ENCODE peak calls at places on chromosomes 16 and 17, in five cellular contexts. One of them, this sample, is unnamed.

GRCh38 chr16:4390266-4391260 is 18.9 kb downstream of the VASN start:
- DNase-seq in GM13977: no peak
- DNase-seq in AG09319: no peak
- DNase-seq in lung: no peak
- DNase-seq in neural crest cell: no peak
- DNase-seq in this sample: no peak

GRCh38 chr16:86355951-86356350 is 154.4 kb upstream of the FOXF1 start:
- DNase-seq in GM13977: no peak
- DNase-seq in lung: no peak
- DNase-seq in neural crest cell: no peak
- DNase-seq in AG09319: no peak
- DNase-seq in this sample: no peak

GRCh38 chr17:42132941-42133340 is 10.3 kb downstream of the HSPB9 start:
- DNase-seq in neural crest cell: no peak
- DNase-seq in AG09319: peak; percentile 49
- DNase-seq in GM13977: no peak
- DNase-seq in lung: peak; percentile 85
- DNase-seq in this sample: no peak

GRCh38 chr16:4263504-4264436 is 9.1 kb downstream of the TFAP4 start:
- DNase-seq in GM13977: no peak
- DNase-seq in lung: peak; percentile 54
- DNase-seq in neural crest cell: peak; percentile 52
- DNase-seq in AG09319: peak; percentile 97
- DNase-seq in this sample: no peak

GRCh38 chr16:87764600-87765472 is 950 bp downstream of the KLHDC4 start:
- DNase-seq in AG09319: no peak
- DNase-seq in lung: no peak
- DNase-seq in neural crest cell: no peak
- DNase-seq in GM13977: no peak
- DNase-seq in this sample: no peak

GRCh38 chr17:64426584-64426983 is 22.3 kb upstream of the MILR1 start:
- DNase-seq in lung: no peak
- DNase-seq in neural crest cell: no peak
- DNase-seq in GM13977: no peak
- DNase-seq in AG09319: no peak
- DNase-seq in this sample: no peak

GRCh38 chr16:79466111-79466510 is 134.4 kb downstream of the MAF start:
- DNase-seq in lung: no peak
- DNase-seq in neural crest cell: no peak
- DNase-seq in GM13977: no peak
- DNase-seq in AG09319: no peak
- DNase-seq in this sample: no peak

GRCh38 chr16:11744075-11744470 is 1.4 kb upstream of the TXNDC11 start:
- DNase-seq in neural crest cell: no peak
- DNase-seq in lung: no peak
- DNase-seq in AG09319: no peak
- DNase-seq in GM13977: no peak
- DNase-seq in this sample: no peak

GRCh38 chr17:50458290-50458689 is 10.4 kb downstream of the CHAD start:
- DNase-seq in neural crest cell: no peak
- DNase-seq in GM13977: no peak
- DNase-seq in AG09319: no peak
- DNase-seq in lung: no peak
- DNase-seq in this sample: no peak

GRCh38 chr16:88505405-88506082 is 52.5 kb downstream of the ZFPM1 start:
- DNase-seq in AG09319: no peak
- DNase-seq in lung: peak; percentile 54
- DNase-seq in neural crest cell: no peak
- DNase-seq in GM13977: peak; percentile 70
- DNase-seq in this sample: no peak

GRCh38 chr16:10692470-10692869 is 2.3 kb downstream of the TEKT5 start:
- DNase-seq in GM13977: no peak
- DNase-seq in AG09319: no peak
- DNase-seq in neural crest cell: no peak
- DNase-seq in lung: no peak
- DNase-seq in this sample: no peak

GRCh38 chr16:3980311-3981111 is 100.0 kb upstream of the CREBBP start:
- DNase-seq in lung: no peak
- DNase-seq in neural crest cell: no peak
- DNase-seq in AG09319: no peak
- DNase-seq in GM13977: no peak
- DNase-seq in this sample: no peak

GRCh38 chr17:50593321-50593720 is 32.8 kb downstream of the CACNA1G start:
- DNase-seq in AG09319: no peak
- DNase-seq in lung: peak; percentile 66
- DNase-seq in GM13977: no peak
- DNase-seq in neural crest cell: peak; percentile 45
- DNase-seq in this sample: no peak

GRCh38 chr16:88671806-88672205 is 8.9 kb upstream of the MVD start:
- DNase-seq in lung: no peak
- DNase-seq in GM13977: no peak
- DNase-seq in neural crest cell: no peak
- DNase-seq in AG09319: no peak
- DNase-seq in this sample: no peak

GRCh38 chr17:6575596-6575988 is 19.2 kb upstream of the PITPNM3 start:
- DNase-seq in GM13977: no peak
- DNase-seq in neural crest cell: no peak
- DNase-seq in lung: no peak
- DNase-seq in AG09319: no peak
- DNase-seq in this sample: no peak

GRCh38 chr16:11510178-11510973 is 76.3 kb downstream of the LITAF start:
- DNase-seq in GM13977: no peak
- DNase-seq in AG09319: no peak
- DNase-seq in neural crest cell: no peak
- DNase-seq in lung: no peak
- DNase-seq in this sample: no peak

GRCh38 chr16:58418026-58418425 is 25.8 kb downstream of the GINS3 start:
- DNase-seq in AG09319: no peak
- DNase-seq in lung: no peak
- DNase-seq in GM13977: no peak
- DNase-seq in neural crest cell: no peak
- DNase-seq in this sample: no peak

GRCh38 chr16:89304941-89305705 is 87.6 kb downstream of the ZNF778 start:
- DNase-seq in lung: no peak
- DNase-seq in neural crest cell: no peak
- DNase-seq in AG09319: no peak
- DNase-seq in GM13977: no peak
- DNase-seq in this sample: no peak

GRCh38 chr17:31541559-31541958 is 150.1 kb downstream of the RAB11FIP4 start:
- DNase-seq in GM13977: no peak
- DNase-seq in neural crest cell: no peak
- DNase-seq in AG09319: no peak
- DNase-seq in lung: no peak
- DNase-seq in this sample: peak; percentile 34
- TF ChIP-seq CTCF in GM13977: peak; percentile 20
- TF ChIP-seq CTCF in neural crest cell: no peak
- TF ChIP-seq CTCF in AG09319: no peak
- TF ChIP-seq CTCF in lung: no peak
- TF ChIP-seq CTCF in this sample: no peak

DNA sequence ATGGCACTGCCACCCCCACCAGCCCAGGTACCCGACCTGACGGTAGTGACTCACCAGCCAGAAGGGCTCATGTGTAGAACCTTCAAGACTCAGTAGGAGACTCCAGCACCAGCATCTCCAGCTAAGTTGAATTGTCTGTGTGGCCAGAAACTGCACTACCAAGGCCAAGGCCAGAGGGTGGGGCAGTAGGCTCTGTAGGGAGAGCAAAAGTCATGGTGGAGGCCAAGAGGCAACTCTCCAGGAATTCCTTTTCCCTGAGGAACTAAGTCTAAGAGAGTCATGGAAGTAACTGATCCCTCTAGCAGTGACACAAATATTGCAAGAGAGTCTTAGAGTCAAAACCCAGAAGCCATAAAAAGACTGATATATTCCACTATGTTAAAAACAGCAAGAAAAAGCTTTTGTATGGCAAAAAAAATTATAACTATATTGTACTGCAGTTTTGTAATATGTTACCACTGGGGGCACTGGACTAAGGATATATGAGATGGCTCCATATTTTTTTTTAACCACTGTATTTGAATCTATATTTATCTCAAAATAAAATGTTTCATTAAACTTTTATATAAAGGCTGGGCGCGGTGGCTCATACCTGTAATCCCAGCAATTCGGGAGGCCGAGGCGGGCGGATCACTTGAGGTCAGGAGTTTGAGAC is 30.2 kb upstream of the GUCY2D start:
- DNase-seq in neural crest cell: no peak
- DNase-seq in GM13977: no peak
- DNase-seq in lung: no peak
- DNase-seq in AG09319: no peak
- DNase-seq in this sample: no peak
- TF ChIP-seq CTCF in neural crest cell: peak; percentile 48
- TF ChIP-seq CTCF in GM13977: no peak
- TF ChIP-seq CTCF in lung: no peak
- TF ChIP-seq CTCF in AG09319: peak; percentile 12
- TF ChIP-seq CTCF in this sample: no peak

DNA sequence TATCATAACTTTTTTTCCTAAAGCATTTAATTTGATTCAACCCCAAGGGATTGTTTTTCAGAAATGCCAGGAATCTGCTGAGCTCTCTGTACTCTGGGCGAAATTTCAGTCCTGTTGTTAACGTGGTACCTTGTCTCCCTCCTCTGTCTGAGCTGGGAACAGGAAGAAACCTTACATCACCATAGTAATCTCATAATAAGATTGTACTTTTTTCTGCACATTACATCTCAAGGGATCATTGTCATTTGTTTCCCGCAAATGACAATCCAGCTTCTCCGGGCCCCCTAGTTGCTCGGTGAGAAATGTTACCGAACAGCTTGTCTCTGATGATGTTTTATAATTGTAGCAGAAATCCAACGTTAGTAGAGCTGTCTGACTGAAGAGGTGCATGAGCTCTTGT is 152.7 kb upstream of the ERCC4 start:
- DNase-seq in AG09319: no peak
- DNase-seq in lung: no peak
- DNase-seq in neural crest cell: no peak
- DNase-seq in GM13977: no peak
- DNase-seq in this sample: no peak
- TF ChIP-seq CTCF in AG09319: no peak
- TF ChIP-seq CTCF in lung: no peak
- TF ChIP-seq CTCF in neural crest cell: peak; percentile 71
- TF ChIP-seq CTCF in GM13977: peak; percentile 14
- TF ChIP-seq CTCF in this sample: no peak

GRCh38 chr17:37816951-37817350 is 72.1 kb upstream of the HNF1B start:
- DNase-seq in lung: no peak
- DNase-seq in AG09319: no peak
- DNase-seq in GM13977: no peak
- DNase-seq in neural crest cell: no peak
- DNase-seq in this sample: no peak

GRCh38 chr17:37818689-37819088 is 73.8 kb upstream of the HNF1B start:
- DNase-seq in GM13977: no peak
- DNase-seq in neural crest cell: no peak
- DNase-seq in lung: peak; percentile 78
- DNase-seq in AG09319: no peak
- DNase-seq in this sample: no peak

GRCh38 chr17:37821025-37821713 is 76.3 kb upstream of the HNF1B start:
- DNase-seq in GM13977: no peak
- DNase-seq in lung: no peak
- DNase-seq in AG09319: no peak
- DNase-seq in neural crest cell: no peak
- DNase-seq in this sample: no peak

GRCh38 chr17:37824534-37825485 is 80.0 kb upstream of the HNF1B start:
- DNase-seq in lung: no peak
- DNase-seq in GM13977: no peak
- DNase-seq in neural crest cell: no peak
- DNase-seq in AG09319: no peak
- DNase-seq in this sample: no peak

GRCh38 chr17:37820313-37821024 is 75.6 kb upstream of the HNF1B start:
- DNase-seq in lung: no peak
- DNase-seq in GM13977: peak; percentile 44
- DNase-seq in neural crest cell: no peak
- DNase-seq in AG09319: no peak
- DNase-seq in this sample: no peak
- TF ChIP-seq CTCF in lung: no peak
- TF ChIP-seq CTCF in GM13977: no peak
- TF ChIP-seq CTCF in neural crest cell: no peak
- TF ChIP-seq CTCF in AG09319: no peak
- TF ChIP-seq CTCF in this sample: no peak

GRCh38 chr17:67663445-67663844 is 54.3 kb upstream of the NOL11 start:
- DNase-seq in GM13977: no peak
- DNase-seq in neural crest cell: no peak
- DNase-seq in AG09319: no peak
- DNase-seq in lung: no peak
- DNase-seq in this sample: no peak
- TF ChIP-seq CTCF in GM13977: no peak
- TF ChIP-seq CTCF in neural crest cell: no peak
- TF ChIP-seq CTCF in AG09319: no peak
- TF ChIP-seq CTCF in lung: no peak
- TF ChIP-seq CTCF in this sample: no peak

GRCh38 chr16:25210758-25211157 is 6.0 kb upstream of the AQP8 start:
- DNase-seq in lung: no peak
- DNase-seq in GM13977: no peak
- DNase-seq in AG09319: no peak
- DNase-seq in neural crest cell: no peak
- DNase-seq in this sample: no peak

GRCh38 chr16:25217921-25218320 is 1.2 kb downstream of the AQP8 start:
- DNase-seq in lung: no peak
- DNase-seq in neural crest cell: no peak
- DNase-seq in AG09319: no peak
- DNase-seq in GM13977: no peak
- DNase-seq in this sample: no peak

GRCh38 chr16:25212636-25213035 is 4.1 kb upstream of the AQP8 start:
- DNase-seq in neural crest cell: no peak
- DNase-seq in lung: no peak
- DNase-seq in GM13977: no peak
- DNase-seq in AG09319: no peak
- DNase-seq in this sample: no peak

GRCh38 chr16:25217119-25217511 is 368 bp downstream of the AQP8 start:
- DNase-seq in AG09319: no peak
- DNase-seq in GM13977: no peak
- DNase-seq in neural crest cell: no peak
- DNase-seq in lung: no peak
- DNase-seq in this sample: no peak

GRCh38 chr16:25213709-25214416 is 2.9 kb upstream of the AQP8 start:
- DNase-seq in GM13977: no peak
- DNase-seq in neural crest cell: no peak
- DNase-seq in AG09319: no peak
- DNase-seq in lung: no peak
- DNase-seq in this sample: no peak
- TF ChIP-seq CTCF in GM13977: no peak
- TF ChIP-seq CTCF in neural crest cell: no peak
- TF ChIP-seq CTCF in AG09319: no peak
- TF ChIP-seq CTCF in lung: no peak
- TF ChIP-seq CTCF in this sample: no peak